ENCODE peak calls at places on chromosome 1, in nine cellular contexts. B is stimulated activated CD4-positive, alpha-beta T cell treated with anti-CD3 and anti-CD28 coated beads, Interleukin-15, amount 100 ng/mL, for 24 hours; W is AG04450; Z is RPMI8226; S is activated T-cell treated with anti-CD3 and anti-CD28 coated beads, Interleukin-2, amount 50 U/mL, for 72 hours; I is osteocyte; L is EL; E is CD8-positive, alpha-beta memory T cell; U is OCI-LY7. O is an unnamed sample.

GRCh38 chr1:151324390-151324930 is 2.8 kb downstream of the PI4KB start:
- DNase-seq in B (no peak), S (no peak), E (no peak), U (no peak), I (no peak), Z (no peak), L (no peak), W (no peak), O (no peak)

GRCh38 chr1:39657923-39658485 is 13.9 kb downstream of the NT5C1A start:
- DNase-seq in L (peak; percentile 74), S (peak; percentile 83), U (peak; percentile 80), B (peak; percentile 79), I (no peak), E (peak; percentile 33), Z (peak; percentile 84), W (peak; percentile 23), O (peak; percentile 24)

GRCh38 chr1:246687002-246687401 is 37.2 kb upstream of the SCCPDH start:
- DNase-seq in S (no peak), B (no peak), Z (no peak), I (no peak), W (no peak), U (no peak), L (no peak), E (no peak), O (no peak)

GRCh38 chr1:214558002-214558770 is 6.8 kb upstream of the PTPN14 start:
- DNase-seq in L (peak; percentile 94), U (no peak), I (no peak), S (no peak), W (peak; percentile 61), E (no peak), B (no peak), Z (no peak), O (peak; percentile 95)

GRCh38 chr1:15935056-15935950 is 40.6 kb downstream of the ZBTB17 start:
- DNase-seq in B (no peak), U (no peak), I (no peak), E (no peak), W (no peak), Z (no peak), L (no peak), S (no peak), O (no peak)

GRCh38 chr1:40438391-40439015 is 11.8 kb upstream of the ZFP69B start:
- DNase-seq in E (peak; percentile 14), B (peak; percentile 17), S (no peak), W (no peak), U (peak; percentile 62), I (no peak), Z (peak; percentile 26), L (peak; percentile 31), O (no peak)

GRCh38 chr1:228397454-228397786 is 9.2 kb downstream of the TRIM11 start:
- DNase-seq in Z (no peak), I (no peak), W (no peak), B (no peak), L (no peak), S (no peak), U (no peak), E (no peak), O (no peak)

GRCh38 chr1:209443975-209444651 is 139.4 kb upstream of the CAMK1G start:
- DNase-seq in Z (no peak), W (no peak), B (no peak), S (no peak), L (no peak), U (no peak), E (no peak), I (no peak), O (no peak)

GRCh38 chr1:116324411-116324810 is 48.6 kb upstream of the ATP1A1 start:
- DNase-seq in B (no peak), S (no peak), I (no peak), E (no peak), W (no peak), Z (no peak), U (no peak), L (no peak), O (no peak)

GRCh38 chr1:182789138-182790076 is at the start of gene NPL:
- DNase-seq in I (peak; percentile 93), B (peak; percentile 89), Z (peak; percentile 94), W (peak; percentile 10), S (peak; percentile 89), E (peak; percentile 85), U (peak; percentile 86), L (peak; percentile 73), O (peak; percentile 59)

GRCh38 chr1:21952806-21953514 is 15.8 kb upstream of the HSPG2 start:
- DNase-seq in I (no peak), L (no peak), B (no peak), E (no peak), Z (no peak), U (no peak), S (no peak), W (no peak), O (no peak)

GRCh38 chr1:240579511-240579910 is 32.4 kb downstream of the GREM2 start:
- DNase-seq in W (no peak), I (no peak), E (no peak), U (no peak), Z (no peak), S (no peak), B (no peak), L (no peak), O (no peak)

O was measured in astrocyte.